ENCODE peak calls at places on chromosome 5, in four cellular contexts. G, B, U and S are unnamed samples.

GRCh38 chr5:109844148-109844547 is 154.4 kb downstream of the MAN2A1 start:
- DNase-seq in G (peak), B (peak), U (no peak), S (no peak)

GRCh38 chr5:73796164-73797141 is 170.5 kb downstream of the ARHGEF28 start:
- DNase-seq in G (peak), B (peak), U (no peak), S (no peak)

GRCh38 chr5:39121315-39121714 is 47.1 kb upstream of the RICTOR start:
- DNase-seq in G (peak), B (no peak), U (no peak), S (no peak)

GRCh38 chr5:121366515-121366914 is 485.2 kb upstream of the FTMT start:
- DNase-seq in G (peak), B (peak), U (no peak), S (no peak)

GRCh38 chr5:154455585-154455984 is 9.8 kb downstream of the SAP30L start:
- DNase-seq in G (no peak), B (no peak), U (no peak), S (no peak)

GRCh38 chr5:7419846-7420245 is 23.9 kb downstream of the ADCY2 start:
- DNase-seq in G (no peak), B (no peak), U (no peak), S (no peak)

GRCh38 chr5:107820339-107820880 is 149.7 kb upstream of the EFNA5 start:
- DNase-seq in G (no peak), B (peak), U (no peak), S (no peak)

GRCh38 chr5:124740991-124741583 is 5.4 kb downstream of the ZNF608 start:
- DNase-seq in G (no peak), B (no peak), U (no peak), S (no peak)

GRCh38 chr5:175382171-175382570 is 61.8 kb downstream of the DRD1 start:
- DNase-seq in G (no peak), B (no peak), U (no peak), S (no peak)

GRCh38 chr5:85266692-85267091 is 882.0 kb upstream of the EDIL3 start:
- DNase-seq in G (no peak), B (no peak), U (no peak), S (no peak)

GRCh38 chr5:126139086-126139485 is 284.1 kb upstream of the GRAMD2B start:
- DNase-seq in G (no peak), B (no peak), U (no peak), S (no peak)

GRCh38 chr5:141192110-141192725 is at the start of gene PCDHB10:
- DNase-seq in G (peak), B (peak), U (no peak), S (peak)

GRCh38 chr5:122156724-122157325 is 27.5 kb downstream of the ZNF474 start:
- DNase-seq in G (peak), B (peak), U (no peak), S (peak)

GRCh38 chr5:179795049-179795862 is 1.5 kb downstream of the LTC4S start:
- DNase-seq in G (peak), B (no peak), U (no peak), S (no peak)

GRCh38 chr5:133121080-133121479 is 69.3 kb downstream of the HSPA4 start:
- DNase-seq in G (no peak), B (peak), U (no peak), S (no peak)